ENCODE peak calls at places on chromosomes 2 and 18, in nine cellular contexts. A, W, S, B, H, Z, L, I and U are unnamed samples.
A peak's percentile ranks its signal among the peaks of the same experiment; 100 is the strongest.

GRCh38 chr2:61855178-61855523 is 1.3 kb upstream of the FAM161A start:
- DNase-seq in A (no peak), W (no peak), S (peak; percentile 45), B (peak; percentile 11), H (no peak), Z (no peak), L (no peak), I (no peak), U (peak; percentile 51)

GRCh38 chr2:10499911-10500521 is 51.9 kb upstream of the ODC1 start:
- DNase-seq in A (no peak), W (no peak), S (no peak), B (no peak), H (no peak), Z (peak; percentile 81), L (no peak), I (no peak), U (no peak)

GRCh38 chr2:101420623-101421022 is 33.3 kb upstream of the CREG2 start:
- DNase-seq in A (no peak), W (no peak), S (no peak), B (peak; percentile 45), H (no peak), Z (no peak), L (no peak), I (no peak), U (no peak)

GRCh38 chr2:231017250-231017636 is 20.1 kb upstream of the C2orf72 start:
- DNase-seq in A (no peak), W (no peak), S (no peak), B (no peak), H (no peak), Z (no peak), L (no peak), I (no peak), U (no peak)

GRCh38 chr2:175829741-175830140 is 172.3 kb downstream of the LNPK start:
- DNase-seq in A (no peak), W (no peak), S (no peak), B (no peak), H (no peak), Z (no peak), L (no peak), I (no peak), U (no peak)

GRCh38 chr2:40204268-40204667 is 247.6 kb downstream of the SLC8A1 start:
- DNase-seq in A (no peak), W (no peak), S (no peak), B (no peak), H (no peak), Z (no peak), L (no peak), I (no peak), U (no peak)

GRCh38 chr2:212032032-212032431 is 506.6 kb downstream of the ERBB4 start:
- DNase-seq in A (no peak), W (no peak), S (no peak), B (peak; percentile 54), H (no peak), Z (no peak), L (no peak), I (no peak), U (no peak)

GRCh38 chr18:12307251-12307736 is 747 bp upstream of the TUBB6 start:
- DNase-seq in A (peak; percentile 57), W (peak; percentile 25), S (no peak), B (peak; percentile 78), H (no peak), Z (peak; percentile 92), L (no peak), I (no peak), U (no peak)

GRCh38 chr2:48205137-48205798 is 299.0 kb upstream of the FBXO11 start:
- DNase-seq in A (no peak), W (peak; percentile 26), S (peak; percentile 97), B (peak; percentile 22), H (peak; percentile 6), Z (no peak), L (no peak), I (no peak), U (no peak)

GRCh38 chr18:48841381-48842258 is 109.1 kb downstream of the SMAD7 start:
- DNase-seq in A (no peak), W (no peak), S (peak; percentile 27), B (peak; percentile 79), H (no peak), Z (peak; percentile 92), L (no peak), I (peak; percentile 88), U (no peak)

GRCh38 chr2:4272261-4272858 is 569.0 kb downstream of the DCDC2C start:
- DNase-seq in A (no peak), W (no peak), S (no peak), B (no peak), H (no peak), Z (no peak), L (peak; percentile 71), I (no peak), U (no peak)

GRCh38 chr2:24489465-24489864 is 1.6 kb upstream of the NCOA1 start:
- DNase-seq in A (peak; percentile 86), W (no peak), S (no peak), B (no peak), H (no peak), Z (no peak), L (no peak), I (no peak), U (no peak)

GRCh38 chr2:54595999-54596903 is 127.2 kb upstream of the EML6 start:
- DNase-seq in A (no peak), W (peak; percentile 8), S (no peak), B (peak; percentile 59), H (no peak), Z (no peak), L (no peak), I (no peak), U (no peak)

GRCh38 chr2:106168657-106169056 is 25.4 kb downstream of the UXS1 start:
- DNase-seq in A (no peak), W (no peak), S (no peak), B (no peak), H (no peak), Z (no peak), L (no peak), I (no peak), U (no peak)

GRCh38 chr18:59123588-59124369 is 15.9 kb upstream of the SEC11C start:
- DNase-seq in A (no peak), W (no peak), S (no peak), B (peak; percentile 62), H (no peak), Z (no peak), L (no peak), I (no peak), U (no peak)

GRCh38 chr18:7735194-7735593 is 168.1 kb downstream of the PTPRM start:
- DNase-seq in A (no peak), W (no peak), S (no peak), B (no peak), H (no peak), Z (no peak), L (no peak), I (no peak), U (no peak)
- TF ChIP-seq CTCF in A (peak; percentile 36), W (peak; percentile 41), S (peak; percentile 49), B (peak; percentile 43), H (peak; percentile 23), Z (no peak), L (no peak), I (peak; percentile 34), U (no peak)

GRCh38 chr2:172226244-172227061 is 123.8 kb upstream of the DLX2 start:
- DNase-seq in A (no peak), W (no peak), S (peak; percentile 63), B (no peak), H (no peak), Z (peak; percentile 85), L (peak; percentile 5), I (no peak), U (no peak)

GRCh38 chr2:172228177-172228785 is 125.6 kb upstream of the DLX2 start:
- DNase-seq in A (no peak), W (no peak), S (no peak), B (no peak), H (no peak), Z (peak; percentile 79), L (no peak), I (no peak), U (no peak)

GRCh38 chr2:172223601-172224054 is 120.9 kb upstream of the DLX2 start:
- DNase-seq in A (no peak), W (no peak), S (no peak), B (no peak), H (no peak), Z (no peak), L (no peak), I (no peak), U (no peak)

GRCh38 chr2:172227719-172228118 is 125.0 kb upstream of the DLX2 start:
- DNase-seq in A (no peak), W (no peak), S (no peak), B (no peak), H (no peak), Z (peak; percentile 39), L (no peak), I (no peak), U (no peak)

DNA sequence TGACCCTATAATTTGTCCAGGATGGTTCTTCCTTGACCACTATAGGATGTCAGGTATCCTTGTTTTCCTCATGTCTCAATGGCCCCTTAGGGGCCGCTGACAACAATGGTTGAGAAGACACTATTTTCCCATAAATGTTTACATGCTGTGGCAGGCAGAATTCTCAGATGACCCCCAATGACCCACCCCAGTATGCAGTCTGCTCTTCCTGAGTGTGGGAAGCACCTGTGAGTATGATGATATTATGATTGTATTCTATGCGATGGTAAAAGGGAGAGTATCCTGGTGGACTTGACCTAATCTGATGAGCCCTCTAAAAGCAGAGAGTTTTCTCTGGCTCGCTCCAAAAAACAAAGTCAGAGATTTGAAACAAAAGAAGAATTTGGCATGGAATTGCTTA is 123.1 kb upstream of the DLX2 start:
- DNase-seq in A (no peak), W (no peak), S (no peak), B (no peak), H (no peak), Z (peak; percentile 13), L (no peak), I (no peak), U (no peak)
- TF ChIP-seq CTCF in A (no peak), W (no peak), S (no peak), B (no peak), H (no peak), Z (no peak), L (no peak), I (no peak), U (no peak)

DNA sequence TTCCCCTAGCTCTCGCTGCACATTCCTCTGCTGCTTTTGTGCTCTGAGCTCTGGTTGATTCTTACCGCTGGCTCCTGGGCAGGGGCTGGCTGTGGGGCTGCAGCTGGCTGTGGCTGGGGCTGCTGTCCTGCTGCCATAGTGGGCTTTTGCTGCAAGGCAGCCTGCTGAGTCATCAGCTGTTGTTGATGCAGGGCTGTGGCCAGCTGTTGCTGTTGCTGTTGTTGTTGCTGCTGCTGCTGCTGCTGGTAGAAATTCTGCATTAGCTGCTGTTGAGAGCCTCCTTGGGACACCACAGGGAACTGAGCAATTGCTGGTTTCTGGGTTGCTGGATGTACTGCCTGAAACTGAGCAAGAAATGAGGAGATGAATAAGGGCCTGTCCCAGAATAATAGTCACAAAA is 77.2 kb upstream of the NFU1 start:
- DNase-seq in A (no peak), W (no peak), S (no peak), B (peak; percentile 85), H (no peak), Z (no peak), L (no peak), I (no peak), U (no peak)
- TF ChIP-seq CTCF in A (peak; percentile 15), W (no peak), S (no peak), B (no peak), H (no peak), Z (no peak), L (no peak), I (no peak), U (no peak)

DNA sequence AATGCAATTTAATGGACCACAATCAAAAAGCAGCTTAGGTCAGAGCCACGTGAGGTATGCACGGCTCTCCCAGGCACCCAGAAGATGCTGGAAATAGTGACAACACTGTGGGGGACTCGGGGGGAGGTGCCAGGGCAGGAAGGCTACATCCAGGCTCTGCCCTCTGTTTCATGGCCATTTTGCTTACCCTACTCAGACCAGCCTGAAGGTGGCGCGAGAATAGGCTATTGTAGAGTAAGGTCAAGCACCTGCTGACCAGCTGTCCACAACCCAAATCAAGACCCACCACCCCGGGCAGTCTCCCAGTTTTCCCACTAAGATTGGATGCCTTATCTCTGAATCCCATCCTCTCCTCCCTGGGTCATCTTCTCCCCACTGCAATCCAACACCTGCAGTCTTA is 115.7 kb downstream of the VIT start:
- DNase-seq in A (peak; percentile 18), W (no peak), S (peak; percentile 35), B (peak; percentile 8), H (no peak), Z (peak; percentile 49), L (no peak), I (no peak), U (no peak)
- TF ChIP-seq CTCF in A (peak; percentile 22), W (no peak), S (peak; percentile 70), B (peak; percentile 26), H (peak; percentile 30), Z (no peak), L (peak; percentile 53), I (no peak), U (no peak)